ENCODE peak calls at places on chromosomes 4 and X, in eight cellular contexts. One of them, this sample, is unnamed.

GRCh38 chr4:85092943-85093342 is 126.5 kb upstream of the WDFY3 start:
- DNase-seq in tibial artery: no peak
- DNase-seq in psoas muscle: no peak
- DNase-seq in endothelial cell of umbilical vein: no peak
- DNase-seq in foreskin fibroblast: no peak
- DNase-seq in fibroblast of mammary gland: no peak
- DNase-seq in stomach: no peak
- DNase-seq in transverse colon: no peak
- DNase-seq in this sample: no peak

GRCh38 chr4:37615059-37615719 is 71.0 kb downstream of the RELL1 start:
- DNase-seq in fibroblast of mammary gland: no peak
- DNase-seq in stomach: no peak
- DNase-seq in transverse colon: no peak
- DNase-seq in psoas muscle: no peak
- DNase-seq in foreskin fibroblast: no peak
- DNase-seq in endothelial cell of umbilical vein: no peak
- DNase-seq in tibial artery: no peak
- DNase-seq in this sample: no peak

GRCh38 chr4:156773648-156774357 is 197.8 kb downstream of the PDGFC start:
- DNase-seq in tibial artery: no peak
- DNase-seq in endothelial cell of umbilical vein: no peak
- DNase-seq in stomach: no peak
- DNase-seq in fibroblast of mammary gland: peak; percentile 69
- DNase-seq in psoas muscle: no peak
- DNase-seq in foreskin fibroblast: peak; percentile 77
- DNase-seq in transverse colon: no peak
- DNase-seq in this sample: no peak

GRCh38 chrX:72569786-72570185 is 2.9 kb downstream of the HDAC8 start:
- DNase-seq in stomach: no peak
- DNase-seq in psoas muscle: no peak
- DNase-seq in tibial artery: no peak
- DNase-seq in foreskin fibroblast: peak; percentile 72
- DNase-seq in endothelial cell of umbilical vein: peak; percentile 22
- DNase-seq in fibroblast of mammary gland: peak; percentile 90
- DNase-seq in transverse colon: no peak
- DNase-seq in this sample: peak; percentile 37

GRCh38 chr4:121397941-121398601 is 17.3 kb upstream of the QRFPR start:
- DNase-seq in stomach: no peak
- DNase-seq in fibroblast of mammary gland: no peak
- DNase-seq in foreskin fibroblast: no peak
- DNase-seq in tibial artery: no peak
- DNase-seq in psoas muscle: no peak
- DNase-seq in endothelial cell of umbilical vein: no peak
- DNase-seq in transverse colon: no peak
- DNase-seq in this sample: no peak

GRCh38 chrX:65924938-65925507 is 114.9 kb downstream of the VSIG4 start:
- DNase-seq in psoas muscle: no peak
- DNase-seq in fibroblast of mammary gland: no peak
- DNase-seq in transverse colon: no peak
- DNase-seq in stomach: no peak
- DNase-seq in tibial artery: no peak
- DNase-seq in foreskin fibroblast: no peak
- DNase-seq in endothelial cell of umbilical vein: no peak
- DNase-seq in this sample: no peak

GRCh38 chr4:74018771-74019170 is 19.7 kb downstream of the CXCL3 start:
- DNase-seq in fibroblast of mammary gland: no peak
- DNase-seq in stomach: no peak
- DNase-seq in transverse colon: no peak
- DNase-seq in foreskin fibroblast: no peak
- DNase-seq in psoas muscle: no peak
- DNase-seq in tibial artery: no peak
- DNase-seq in endothelial cell of umbilical vein: peak; percentile 21
- DNase-seq in this sample: no peak

GRCh38 chrX:110359273-110359672 is 625 bp downstream of the RTL9 start:
- DNase-seq in transverse colon: no peak
- DNase-seq in fibroblast of mammary gland: peak; percentile 8
- DNase-seq in tibial artery: no peak
- DNase-seq in stomach: no peak
- DNase-seq in foreskin fibroblast: peak; percentile 24
- DNase-seq in endothelial cell of umbilical vein: no peak
- DNase-seq in psoas muscle: no peak
- DNase-seq in this sample: no peak

GRCh38 chrX:120753413-120754251 is 122.0 kb downstream of the CT47B1 start:
- DNase-seq in psoas muscle: no peak
- DNase-seq in tibial artery: no peak
- DNase-seq in transverse colon: peak; percentile 19
- DNase-seq in foreskin fibroblast: no peak
- DNase-seq in endothelial cell of umbilical vein: no peak
- DNase-seq in fibroblast of mammary gland: no peak
- DNase-seq in stomach: no peak
- DNase-seq in this sample: no peak

GRCh38 chrX:124194903-124195302 is 137.6 kb upstream of the TEX13D start:
- DNase-seq in fibroblast of mammary gland: no peak
- DNase-seq in tibial artery: no peak
- DNase-seq in endothelial cell of umbilical vein: no peak
- DNase-seq in stomach: no peak
- DNase-seq in foreskin fibroblast: no peak
- DNase-seq in transverse colon: no peak
- DNase-seq in psoas muscle: peak; percentile 30
- DNase-seq in this sample: no peak

GRCh38 chr4:185899833-185900232 is 87.8 kb upstream of the SORBS2 start:
- DNase-seq in fibroblast of mammary gland: no peak
- DNase-seq in foreskin fibroblast: no peak
- DNase-seq in transverse colon: no peak
- DNase-seq in endothelial cell of umbilical vein: no peak
- DNase-seq in tibial artery: no peak
- DNase-seq in stomach: no peak
- DNase-seq in psoas muscle: no peak
- DNase-seq in this sample: no peak

GRCh38 chrX:8084023-8084422 is 87.0 kb downstream of the VCX2 start:
- DNase-seq in stomach: no peak
- DNase-seq in transverse colon: no peak
- DNase-seq in fibroblast of mammary gland: peak; percentile 58
- DNase-seq in foreskin fibroblast: peak; percentile 10
- DNase-seq in psoas muscle: no peak
- DNase-seq in tibial artery: no peak
- DNase-seq in endothelial cell of umbilical vein: no peak
- DNase-seq in this sample: no peak

GRCh38 chrX:136588060-136588459 is 56.0 kb downstream of the VGLL1 start:
- DNase-seq in psoas muscle: no peak
- DNase-seq in endothelial cell of umbilical vein: no peak
- DNase-seq in foreskin fibroblast: no peak
- DNase-seq in stomach: no peak
- DNase-seq in transverse colon: no peak
- DNase-seq in tibial artery: no peak
- DNase-seq in fibroblast of mammary gland: no peak
- DNase-seq in this sample: no peak

GRCh38 chr4:74055096-74055495 is 16.6 kb upstream of the CXCL3 start:
- DNase-seq in endothelial cell of umbilical vein: no peak
- DNase-seq in transverse colon: no peak
- DNase-seq in tibial artery: no peak
- DNase-seq in psoas muscle: no peak
- DNase-seq in fibroblast of mammary gland: no peak
- DNase-seq in stomach: no peak
- DNase-seq in foreskin fibroblast: no peak
- DNase-seq in this sample: no peak

GRCh38 chrX:97747346-97747745 is 863.6 kb downstream of the RPA4 start:
- DNase-seq in endothelial cell of umbilical vein: no peak
- DNase-seq in foreskin fibroblast: no peak
- DNase-seq in psoas muscle: no peak
- DNase-seq in fibroblast of mammary gland: no peak
- DNase-seq in stomach: no peak
- DNase-seq in transverse colon: no peak
- DNase-seq in tibial artery: no peak
- DNase-seq in this sample: no peak

GRCh38 chr4:163693776-163694175 is 199.3 kb downstream of the TMA16 start:
- DNase-seq in stomach: no peak
- DNase-seq in psoas muscle: no peak
- DNase-seq in transverse colon: no peak
- DNase-seq in tibial artery: no peak
- DNase-seq in endothelial cell of umbilical vein: no peak
- DNase-seq in fibroblast of mammary gland: peak; percentile 80
- DNase-seq in foreskin fibroblast: peak; percentile 33
- DNase-seq in this sample: no peak

GRCh38 chr4:117137143-117137542 is 51.8 kb upstream of the TRAM1L1 start:
- DNase-seq in fibroblast of mammary gland: peak; percentile 78
- DNase-seq in transverse colon: no peak
- DNase-seq in stomach: no peak
- DNase-seq in foreskin fibroblast: peak; percentile 85
- DNase-seq in endothelial cell of umbilical vein: peak; percentile 15
- DNase-seq in tibial artery: no peak
- DNase-seq in psoas muscle: no peak
- DNase-seq in this sample: no peak

GRCh38 chr4:39548425-39549067 is 21.3 kb upstream of the UGDH start:
- DNase-seq in endothelial cell of umbilical vein: no peak
- DNase-seq in tibial artery: no peak
- DNase-seq in stomach: no peak
- DNase-seq in transverse colon: no peak
- DNase-seq in fibroblast of mammary gland: no peak
- DNase-seq in foreskin fibroblast: peak; percentile 10
- DNase-seq in psoas muscle: no peak
- DNase-seq in this sample: no peak

GRCh38 chr4:36099509-36099908 is 144.8 kb downstream of the ARAP2 start:
- DNase-seq in transverse colon: no peak
- DNase-seq in foreskin fibroblast: no peak
- DNase-seq in psoas muscle: no peak
- DNase-seq in endothelial cell of umbilical vein: no peak
- DNase-seq in stomach: no peak
- DNase-seq in tibial artery: no peak
- DNase-seq in fibroblast of mammary gland: no peak
- DNase-seq in this sample: no peak

DNA sequence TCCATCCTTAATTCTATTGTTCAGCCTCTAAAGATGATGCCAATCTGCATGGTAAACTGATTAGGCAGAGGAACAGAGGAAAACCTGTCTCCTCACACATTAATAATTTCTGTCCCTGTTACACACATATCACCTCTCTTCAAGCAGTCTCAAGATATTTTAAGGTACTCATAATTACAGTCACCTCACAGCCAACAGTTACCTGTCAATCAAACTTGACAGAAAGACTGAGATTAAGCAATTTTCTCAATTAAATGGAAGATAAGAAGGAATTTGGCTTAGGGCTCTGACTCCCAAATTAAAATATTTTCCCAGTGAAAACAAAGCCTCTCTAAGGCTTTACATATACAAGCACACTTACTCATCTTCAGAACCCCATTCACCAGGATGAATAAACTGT is 85.2 kb downstream of the MAPK10 start:
- DNase-seq in stomach: no peak
- DNase-seq in endothelial cell of umbilical vein: no peak
- DNase-seq in tibial artery: no peak
- DNase-seq in foreskin fibroblast: no peak
- DNase-seq in psoas muscle: no peak
- DNase-seq in fibroblast of mammary gland: no peak
- DNase-seq in transverse colon: no peak
- DNase-seq in this sample: no peak
- H3K4me3 ChIP-seq in stomach: no peak overlapping the region
- H3K4me3 ChIP-seq in endothelial cell of umbilical vein: no peak overlapping the region
- H3K4me3 ChIP-seq in tibial artery: no peak overlapping the region
- H3K4me3 ChIP-seq in foreskin fibroblast: no peak overlapping the region
- H3K4me3 ChIP-seq in psoas muscle: no peak overlapping the region
- H3K4me3 ChIP-seq in fibroblast of mammary gland: no peak overlapping the region
- H3K4me3 ChIP-seq in transverse colon: no peak overlapping the region
- H3K4me3 ChIP-seq in this sample: no peak overlapping the region

GRCh38 chr4:94160774-94161173 is 46.9 kb upstream of the SMARCAD1 start:
- DNase-seq in stomach: no peak
- DNase-seq in fibroblast of mammary gland: no peak
- DNase-seq in transverse colon: no peak
- DNase-seq in endothelial cell of umbilical vein: no peak
- DNase-seq in foreskin fibroblast: no peak
- DNase-seq in tibial artery: no peak
- DNase-seq in psoas muscle: no peak
- DNase-seq in this sample: no peak

GRCh38 chr4:94169803-94170372 is 37.8 kb upstream of the SMARCAD1 start:
- DNase-seq in foreskin fibroblast: no peak
- DNase-seq in endothelial cell of umbilical vein: no peak
- DNase-seq in psoas muscle: no peak
- DNase-seq in tibial artery: no peak
- DNase-seq in transverse colon: no peak
- DNase-seq in stomach: no peak
- DNase-seq in fibroblast of mammary gland: no peak
- DNase-seq in this sample: no peak

GRCh38 chr4:94159790-94160189 is 47.9 kb upstream of the SMARCAD1 start:
- DNase-seq in transverse colon: no peak
- DNase-seq in tibial artery: no peak
- DNase-seq in foreskin fibroblast: no peak
- DNase-seq in psoas muscle: no peak
- DNase-seq in fibroblast of mammary gland: no peak
- DNase-seq in stomach: no peak
- DNase-seq in endothelial cell of umbilical vein: no peak
- DNase-seq in this sample: no peak

GRCh38 chr4:94168321-94168720 is 39.3 kb upstream of the SMARCAD1 start:
- DNase-seq in tibial artery: no peak
- DNase-seq in transverse colon: no peak
- DNase-seq in endothelial cell of umbilical vein: no peak
- DNase-seq in stomach: no peak
- DNase-seq in fibroblast of mammary gland: no peak
- DNase-seq in psoas muscle: no peak
- DNase-seq in foreskin fibroblast: no peak
- DNase-seq in this sample: no peak

GRCh38 chr4:94165256-94165655 is 42.4 kb upstream of the SMARCAD1 start:
- DNase-seq in fibroblast of mammary gland: no peak
- DNase-seq in stomach: no peak
- DNase-seq in psoas muscle: no peak
- DNase-seq in transverse colon: no peak
- DNase-seq in endothelial cell of umbilical vein: no peak
- DNase-seq in foreskin fibroblast: no peak
- DNase-seq in tibial artery: no peak
- DNase-seq in this sample: no peak
- H3K4me3 ChIP-seq in fibroblast of mammary gland: no peak overlapping the region
- H3K4me3 ChIP-seq in stomach: no peak overlapping the region
- H3K4me3 ChIP-seq in psoas muscle: no peak overlapping the region
- H3K4me3 ChIP-seq in transverse colon: no peak overlapping the region
- H3K4me3 ChIP-seq in endothelial cell of umbilical vein: no peak overlapping the region
- H3K4me3 ChIP-seq in foreskin fibroblast: no peak overlapping the region
- H3K4me3 ChIP-seq in tibial artery: no peak overlapping the region
- H3K4me3 ChIP-seq in this sample: no peak overlapping the region

GRCh38 chr4:133151681-133152329 is 2.7 kb downstream of the PCDH10 start:
- DNase-seq in stomach: no peak
- DNase-seq in psoas muscle: no peak
- DNase-seq in foreskin fibroblast: peak; percentile 21
- DNase-seq in tibial artery: no peak
- DNase-seq in fibroblast of mammary gland: no peak
- DNase-seq in transverse colon: no peak
- DNase-seq in endothelial cell of umbilical vein: peak; percentile 73
- DNase-seq in this sample: peak; percentile 74
- H3K4me3 ChIP-seq in stomach: peak overlapping the region; percentile 50
- H3K4me3 ChIP-seq in psoas muscle: peak overlapping the region; percentile 62
- H3K4me3 ChIP-seq in foreskin fibroblast: peak overlapping the region; percentile 61
- H3K4me3 ChIP-seq in tibial artery: peak overlapping the region; percentile 72
- H3K4me3 ChIP-seq in fibroblast of mammary gland: no peak overlapping the region
- H3K4me3 ChIP-seq in transverse colon: no peak overlapping the region
- H3K4me3 ChIP-seq in endothelial cell of umbilical vein: peak overlapping the region; percentile 90
- H3K4me3 ChIP-seq in this sample: peak overlapping the region; percentile 55

DNA sequence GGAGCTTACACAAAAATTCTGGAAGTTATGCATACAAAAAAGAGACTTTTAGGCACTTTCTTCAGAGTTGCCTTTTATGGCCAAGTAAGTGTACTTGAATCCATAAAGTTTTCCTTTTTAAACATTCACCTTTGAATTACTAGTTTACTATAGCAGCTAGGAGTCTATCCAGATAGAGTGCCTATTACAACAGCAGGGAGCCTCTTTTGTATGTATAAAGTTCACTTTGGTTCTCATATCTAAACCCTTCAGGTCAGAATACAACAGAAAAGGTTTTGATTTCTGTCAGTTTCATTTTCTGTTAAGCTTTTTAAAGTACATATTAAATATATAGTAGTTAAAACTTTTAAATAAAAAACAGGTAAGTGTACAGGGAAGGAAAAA is 51.4 kb upstream of the IL13RA1 start:
- DNase-seq in foreskin fibroblast: no peak
- DNase-seq in stomach: no peak
- DNase-seq in tibial artery: no peak
- DNase-seq in transverse colon: no peak
- DNase-seq in endothelial cell of umbilical vein: no peak
- DNase-seq in psoas muscle: no peak
- DNase-seq in fibroblast of mammary gland: no peak
- DNase-seq in this sample: no peak
- H3K4me3 ChIP-seq in foreskin fibroblast: no peak overlapping the region
- H3K4me3 ChIP-seq in stomach: no peak overlapping the region
- H3K4me3 ChIP-seq in tibial artery: no peak overlapping the region
- H3K4me3 ChIP-seq in transverse colon: no peak overlapping the region
- H3K4me3 ChIP-seq in endothelial cell of umbilical vein: no peak overlapping the region
- H3K4me3 ChIP-seq in psoas muscle: no peak overlapping the region
- H3K4me3 ChIP-seq in fibroblast of mammary gland: no peak overlapping the region
- H3K4me3 ChIP-seq in this sample: no peak overlapping the region